ENCODE peak calls at places on chromosomes 2 and 18, in four cellular contexts. X is HCT116, K is spleen, D is esophagus muscularis mucosa. W is an unnamed sample.

GRCh38 chr2:25373269-25373981 is 31.7 kb upstream of the DNMT3A start:
- DNase-seq in X (no peak), K (peak), D (no peak), W (peak)

GRCh38 chr2:168851674-168852320 is 38.4 kb downstream of the SPC25 start:
- DNase-seq in X (peak), D (peak), K (no peak), W (no peak)

GRCh38 chr2:25257032-25257455 is 84.7 kb downstream of the DNMT3A start:
- DNase-seq in X (no peak), D (no peak), K (no peak), W (no peak)

GRCh38 chr2:200302940-200303727 is 3.4 kb upstream of the SPATS2L start:
- DNase-seq in K (no peak), X (peak), D (no peak), W (no peak)

GRCh38 chr2:119013640-119014039 is 71.6 kb downstream of the MARCO start:
- DNase-seq in X (no peak), K (no peak), D (no peak), W (no peak)

GRCh38 chr18:60082790-60083189 is 183.0 kb downstream of the PMAIP1 start:
- DNase-seq in D (no peak), X (no peak), K (no peak), W (no peak)

GRCh38 chr2:127618551-127618950 is 27.4 kb upstream of the GPR17 start:
- DNase-seq in D (no peak), K (peak), X (no peak), W (peak)

GRCh38 chr2:134845719-134846118 is 7.3 kb downstream of the ACMSD start:
- DNase-seq in X (no peak), K (no peak), D (no peak), W (no peak)

GRCh38 chr18:69469444-69469919 is 68.8 kb downstream of the DOK6 start:
- DNase-seq in X (peak), K (no peak), D (peak), W (peak)

GRCh38 chr2:15186118-15186517 is 375.0 kb downstream of the NBAS start:
- DNase-seq in X (no peak), K (no peak), D (no peak), W (no peak)

GRCh38 chr2:230942920-230943896 is 18.2 kb upstream of the GPR55 start:
- DNase-seq in D (peak), X (no peak), K (no peak), W (no peak)

GRCh38 chr18:69217271-69217670 is 183.4 kb upstream of the DOK6 start:
- DNase-seq in K (no peak), D (no peak), X (no peak), W (no peak)

GRCh38 chr2:38622210-38622609 is 19.5 kb upstream of the HNRNPLL start:
- DNase-seq in D (no peak), X (no peak), K (no peak), W (no peak)

GRCh38 chr2:178674122-178674521 is 133.1 kb downstream of the TTN start:
- DNase-seq in K (no peak), X (peak), D (no peak), W (no peak)

GRCh38 chr18:3819933-3820332 is 370.0 kb downstream of the TGIF1 start:
- DNase-seq in D (no peak), K (no peak), X (no peak), W (no peak)

GRCh38 chr2:232013701-232014353 is 52.3 kb downstream of the DIS3L2 start:
- DNase-seq in D (no peak), X (no peak), K (no peak), W (no peak)

GRCh38 chr18:58788971-58789797 is 75.5 kb upstream of the ZNF532 start:
- DNase-seq in D (no peak), K (no peak), X (no peak), W (no peak)

GRCh38 chr2:207499114-207499513 is 30.6 kb upstream of the CREB1 start:
- DNase-seq in D (no peak), X (no peak), K (no peak), W (no peak)
- TF ChIP-seq POLR2A in D (no peak), X (no peak), K (no peak), W (no peak)

GRCh38 chr2:170928824-170929685 is at the start of gene GORASP2:
- DNase-seq in K (peak), D (peak), X (peak), W (peak)

GRCh38 chr2:170928036-170928823 is 823 bp upstream of the GORASP2 start:
- DNase-seq in X (no peak), D (no peak), K (peak), W (no peak)

GRCh38 chr2:170932166-170932565 is 3.1 kb downstream of the GORASP2 start:
- DNase-seq in X (no peak), D (no peak), K (no peak), W (no peak)

GRCh38 chr2:170929686-170930050 is 615 bp downstream of the GORASP2 start:
- DNase-seq in K (peak), D (peak), X (no peak), W (peak)

GRCh38 chr2:170930132-170931109 is 1.4 kb downstream of the GORASP2 start:
- DNase-seq in K (peak), X (peak), D (no peak), W (no peak)
- TF ChIP-seq POLR2A in K (no peak), X (no peak), D (no peak), W (no peak)

GRCh38 chr2:61065706-61066688 is at the start of gene SANBR:
- DNase-seq in X (peak), K (peak), D (peak), W (peak)
- TF ChIP-seq POLR2A in X (peak), K (no peak), D (no peak), W (peak)

GRCh38 chr2:9288233-9288632 is 81.6 kb downstream of the ASAP2 start:
- DNase-seq in X (no peak), D (no peak), K (no peak), W (no peak)
- TF ChIP-seq POLR2A in X (no peak), D (no peak), K (no peak), W (no peak)

DNA sequence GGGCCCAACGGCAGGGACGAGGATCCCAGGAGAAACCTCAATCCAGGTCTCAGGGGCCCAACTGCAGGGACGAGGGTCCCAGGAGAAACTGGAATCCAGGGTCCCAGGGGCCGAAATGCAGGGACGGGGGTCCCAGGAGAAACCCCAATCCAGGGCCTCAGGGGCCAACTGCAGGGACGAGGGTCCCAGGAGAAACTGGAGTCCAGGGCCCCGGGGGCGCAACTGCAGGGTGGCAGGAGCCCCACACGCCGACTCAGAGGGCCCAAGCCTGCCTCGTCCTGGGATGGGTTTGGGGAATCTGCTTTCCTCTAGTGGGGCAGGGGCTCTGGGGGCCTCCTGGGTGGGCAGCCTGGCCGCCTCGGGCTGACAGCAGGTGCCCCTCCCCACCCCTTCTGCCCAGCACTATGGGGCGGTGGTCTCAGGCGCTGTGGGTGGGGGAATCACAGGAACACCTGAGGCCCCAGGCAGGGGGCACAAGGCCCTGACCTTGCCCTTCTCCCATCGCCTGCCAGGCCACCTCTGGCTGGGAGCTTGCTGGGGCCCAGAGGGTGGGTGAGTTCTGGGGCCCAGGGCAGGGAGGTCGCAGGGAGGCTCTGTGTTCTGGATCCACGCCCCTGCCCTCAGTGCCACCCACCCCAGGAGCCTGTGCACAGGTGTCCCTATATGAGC is 7.1 kb downstream of the RTP5 start:
- DNase-seq in D (no peak), X (no peak), K (no peak), W (no peak)
- TF ChIP-seq POLR2A in D (no peak), X (no peak), K (no peak), W (no peak)

W was measured in upper lobe of left lung.